ENCODE peak calls at places on chromosomes 4 and X, in ten cellular contexts. L is tibial artery; P is breast epithelium; E is Peyer's patch; O is heart right ventricle; H is Calu3; X is mucosa of descending colon; R is fibroblast of the aortic adventitia; Y is neural crest cell; F is CD8-positive, alpha-beta T cell. U is an unnamed sample.

GRCh38 chr4:169342159-169342865 is 71.6 kb upstream of the SH3RF1 start:
- DNase-seq in L (no peak), P (no peak), E (no peak), O (no peak), H (no peak), X (no peak), R (no peak), Y (no peak), F (no peak), U (no peak)

GRCh38 chr4:985123-985830 is 1.6 kb upstream of the IDUA start:
- DNase-seq in L (peak; percentile 63), P (no peak), E (peak; percentile 89), O (peak; percentile 65), H (peak; percentile 79), X (peak; percentile 89), R (no peak), Y (peak; percentile 53), F (peak; percentile 82), U (peak; percentile 75)

GRCh38 chr4:80731436-80731835 is 299.1 kb upstream of the BMP3 start:
- DNase-seq in L (no peak), P (no peak), E (no peak), O (no peak), H (no peak), X (no peak), R (no peak), Y (no peak), F (no peak), U (no peak)

GRCh38 chr4:84582302-84582987 is 482 bp upstream of the CDS1 start:
- DNase-seq in L (peak; percentile 69), P (peak; percentile 96), E (peak; percentile 99), O (peak; percentile 74), H (peak; percentile 96), X (peak; percentile 99), R (peak; percentile 33), Y (peak; percentile 80), F (peak; percentile 92), U (peak; percentile 98)

GRCh38 chr4:101183224-101183623 is 164.1 kb downstream of the PPP3CA start:
- DNase-seq in L (no peak), P (no peak), E (no peak), O (no peak), H (no peak), X (no peak), R (no peak), Y (no peak), F (no peak), U (no peak)

GRCh38 chrX:136250191-136251041 is 784 bp downstream of the MAP7D3 start:
- DNase-seq in L (no peak), P (no peak), E (no peak), O (no peak), H (peak; percentile 4), X (no peak), R (no peak), Y (no peak), F (no peak), U (no peak)

GRCh38 chrX:49878128-49878833 is 1.0 kb upstream of the USP27X start:
- DNase-seq in L (no peak), P (no peak), E (no peak), O (no peak), H (no peak), X (no peak), R (no peak), Y (no peak), F (no peak), U (no peak)

GRCh38 chr4:139655116-139655515 is 10.5 kb upstream of the MGST2 start:
- DNase-seq in L (no peak), P (peak; percentile 37), E (no peak), O (no peak), H (no peak), X (no peak), R (peak; percentile 69), Y (no peak), F (no peak), U (no peak)

GRCh38 chrX:137198040-137198439 is 164.2 kb upstream of the GPR101 start:
- DNase-seq in L (no peak), P (no peak), E (no peak), O (no peak), H (no peak), X (no peak), R (no peak), Y (no peak), F (no peak), U (no peak)

GRCh38 chr4:17599826-17600225 is 14.6 kb upstream of the MED28 start:
- DNase-seq in L (no peak), P (no peak), E (no peak), O (no peak), H (no peak), X (no peak), R (no peak), Y (no peak), F (no peak), U (no peak)

GRCh38 chr4:161573836-161574235 is 590.0 kb downstream of the FSTL5 start:
- DNase-seq in L (no peak), P (no peak), E (no peak), O (no peak), H (no peak), X (no peak), R (no peak), Y (no peak), F (no peak), U (no peak)

GRCh38 chr4:147118523-147118922 is 172.9 kb upstream of the TTC29 start:
- DNase-seq in L (peak; percentile 47), P (no peak), E (no peak), O (peak; percentile 49), H (no peak), X (no peak), R (peak; percentile 83), Y (no peak), F (no peak), U (no peak)

GRCh38 chr4:174260099-174260498 is 23.4 kb downstream of the FBXO8 start:
- DNase-seq in L (no peak), P (no peak), E (no peak), O (no peak), H (no peak), X (no peak), R (peak; percentile 94), Y (no peak), F (no peak), U (no peak)

GRCh38 chr4:3237266-3237665 is 11.7 kb upstream of the MSANTD1 start:
- DNase-seq in L (no peak), P (no peak), E (no peak), O (no peak), H (no peak), X (no peak), R (no peak), Y (no peak), F (no peak), U (no peak)
- TF ChIP-seq CTCF in L (no peak), P (no peak), E (no peak), O (no peak), H (no peak), X (no peak), R (no peak), Y (no peak), F (no peak), U (no peak)

DNA sequence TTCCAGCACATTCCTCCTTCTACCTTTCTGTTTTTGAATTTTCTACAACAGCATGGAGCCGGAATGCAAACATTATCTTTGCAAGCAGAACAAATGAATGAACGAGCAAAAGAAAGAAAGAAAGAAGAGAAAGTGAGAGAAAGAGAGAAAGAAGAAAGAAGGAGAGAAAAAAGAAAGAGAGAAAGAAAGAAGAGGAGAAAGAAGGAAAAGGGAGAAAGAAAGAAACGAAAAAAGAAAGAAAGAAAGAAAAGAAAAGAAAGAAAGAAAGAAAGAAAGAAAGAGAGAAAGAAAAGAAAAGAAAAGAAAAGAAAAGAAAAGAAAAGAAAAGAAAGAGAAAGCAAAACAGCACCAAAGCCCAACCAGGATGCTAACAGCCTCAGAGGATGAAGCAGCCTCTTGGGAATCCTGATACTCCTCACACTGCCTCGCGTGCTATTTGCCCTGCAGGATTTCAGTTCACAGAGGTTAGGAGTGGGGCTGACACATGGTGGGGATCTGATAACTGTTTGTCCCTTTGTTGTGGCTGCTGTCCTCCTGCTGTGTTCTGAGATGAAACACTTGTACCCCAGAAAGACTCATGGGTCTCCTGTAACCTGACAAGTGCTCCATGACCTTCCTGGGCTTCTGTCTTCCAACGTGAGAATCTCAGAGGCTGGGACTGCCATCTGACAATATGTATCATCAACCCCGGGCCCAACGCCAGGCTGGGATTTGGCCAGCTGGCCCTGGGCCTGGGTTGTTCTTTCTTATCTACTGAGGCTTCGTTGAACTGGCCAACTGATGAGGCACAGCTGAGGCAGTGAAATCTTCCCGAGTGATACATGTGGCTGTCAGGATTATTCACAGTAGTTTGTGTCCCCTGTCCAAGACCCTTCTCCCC is 61.0 kb downstream of the SEPSECS start:
- DNase-seq in L (peak; percentile 32), P (no peak), E (peak; percentile 83), O (peak; percentile 80), H (no peak), X (peak; percentile 89), R (peak; percentile 84), Y (no peak), F (no peak), U (no peak)
- TF ChIP-seq CTCF in L (no peak), P (no peak), E (no peak), O (no peak), H (no peak), X (no peak), R (no peak), Y (no peak), F (no peak), U (no peak)

GRCh38 chr4:127880764-127881564 is at the start of gene PLK4:
- DNase-seq in L (peak; percentile 92), P (peak; percentile 92), E (peak; percentile 96), O (peak; percentile 94), H (peak; percentile 92), X (peak; percentile 97), R (peak; percentile 95), Y (peak; percentile 89), F (peak; percentile 95), U (peak; percentile 97)
- TF ChIP-seq CTCF in L (no peak), P (no peak), E (no peak), O (no peak), H (no peak), X (no peak), R (no peak), Y (no peak), F (no peak), U (no peak)

GRCh38 chrX:1322393-1322792 is 14.2 kb upstream of the IL3RA start:
- DNase-seq in L (no peak), P (no peak), E (no peak), O (no peak), H (no peak), X (no peak), R (no peak), Y (no peak), F (no peak), U (no peak)

GRCh38 chrX:1327651-1328304 is 8.8 kb upstream of the IL3RA start:
- DNase-seq in L (no peak), P (no peak), E (no peak), O (no peak), H (no peak), X (no peak), R (no peak), Y (no peak), F (no peak), U (no peak)

GRCh38 chrX:1321689-1322088 is 14.9 kb upstream of the IL3RA start:
- DNase-seq in L (no peak), P (no peak), E (no peak), O (no peak), H (no peak), X (no peak), R (no peak), Y (no peak), F (no peak), U (no peak)

GRCh38 chrX:1325515-1326116 is 11.0 kb upstream of the IL3RA start:
- DNase-seq in L (no peak), P (no peak), E (no peak), O (no peak), H (no peak), X (no peak), R (no peak), Y (no peak), F (no peak), U (no peak)

GRCh38 chrX:1323315-1323714 is 13.3 kb upstream of the IL3RA start:
- DNase-seq in L (no peak), P (no peak), E (no peak), O (peak; percentile 49), H (peak; percentile 66), X (peak; percentile 70), R (no peak), Y (peak; percentile 47), F (peak; percentile 61), U (no peak)
- TF ChIP-seq CTCF in L (no peak), P (no peak), E (no peak), O (peak; percentile 45), H (no peak), X (peak; percentile 16), R (no peak), Y (peak; percentile 53), F (peak; percentile 37), U (no peak)